ENCODE peak calls at places on chromosomes 7 and 10, in six cellular contexts. V, S, F, Q, O and N are unnamed samples.

GRCh38 chr7:41994746-41995110 is 242.3 kb downstream of the GLI3 start:
- DNase-seq in V (peak; percentile 34), O (no peak), Q (no peak), F (no peak), S (no peak), N (no peak)

GRCh38 chr10:3025300-3025699 is 42.0 kb upstream of the PFKP start:
- DNase-seq in S (no peak), O (no peak), V (no peak), F (no peak), Q (no peak), N (no peak)

GRCh38 chr7:101901661-101902491 is 84.5 kb downstream of the CUX1 start:
- DNase-seq in S (no peak), O (no peak), Q (no peak), F (no peak), V (no peak), N (no peak)

GRCh38 chr10:77220150-77220549 is 417.5 kb downstream of the KCNMA1 start:
- DNase-seq in Q (no peak), S (no peak), O (no peak), V (no peak), F (no peak), N (peak; percentile 28)

GRCh38 chr7:42981595-42981994 is 49.4 kb downstream of the MRPL32 start:
- DNase-seq in F (no peak), V (no peak), Q (no peak), O (no peak), S (no peak), N (peak; percentile 20)

GRCh38 chr7:47322731-47323130 is 259.2 kb downstream of the TNS3 start:
- DNase-seq in Q (peak; percentile 25), V (no peak), O (peak; percentile 64), S (no peak), F (no peak), N (no peak)

GRCh38 chr10:112650588-112651030 is 203.6 kb downstream of the VTI1A start:
- DNase-seq in S (no peak), O (no peak), Q (no peak), F (peak; percentile 43), V (peak; percentile 16), N (peak; percentile 34)

GRCh38 chr10:86770412-86770960 is 14.1 kb downstream of the BMPR1A start:
- DNase-seq in O (no peak), F (no peak), Q (no peak), V (no peak), S (no peak), N (peak; percentile 12)

GRCh38 chr10:96675846-96676245 is 44.5 kb downstream of the PIK3AP1 start:
- DNase-seq in V (no peak), Q (no peak), O (no peak), F (no peak), S (no peak), N (no peak)

GRCh38 chr10:62541811-62542210 is 167.6 kb downstream of the ZNF365 start:
- DNase-seq in O (no peak), V (no peak), S (no peak), Q (no peak), F (no peak), N (no peak)

GRCh38 chr7:117085769-117086463 is 132.6 kb downstream of the ST7 start:
- DNase-seq in O (no peak), Q (no peak), V (peak; percentile 20), S (no peak), F (peak; percentile 52), N (peak; percentile 63)

GRCh38 chr10:132626761-132627735 is 89.5 kb downstream of the INPP5A start:
- DNase-seq in O (peak; percentile 76), V (no peak), F (no peak), S (no peak), Q (no peak), N (no peak)

GRCh38 chr7:12508554-12508953 is 62.0 kb upstream of the SCIN start:
- DNase-seq in F (no peak), O (no peak), S (no peak), Q (no peak), V (no peak), N (no peak)

GRCh38 chr10:108039821-108040584 is 875.5 kb upstream of the SORCS1 start:
- DNase-seq in F (peak; percentile 42), O (no peak), Q (no peak), S (no peak), V (no peak), N (no peak)

GRCh38 chr7:113232885-113233284 is 114.5 kb upstream of the SMIM30 start:
- DNase-seq in V (no peak), O (no peak), F (no peak), S (no peak), Q (no peak), N (no peak)

GRCh38 chr10:19651549-19651948 is 164.7 kb upstream of the PLXDC2 start:
- DNase-seq in F (peak; percentile 81), S (no peak), Q (no peak), O (no peak), V (peak; percentile 78), N (peak; percentile 95)

GRCh38 chr7:150996289-150997074 is 5.7 kb downstream of the NOS3 start:
- DNase-seq in S (no peak), F (no peak), Q (no peak), V (no peak), O (no peak), N (no peak)

GRCh38 chr7:29865526-29865925 is 59.2 kb downstream of the WIPF3 start:
- DNase-seq in F (peak; percentile 42), V (peak; percentile 71), Q (no peak), O (no peak), S (no peak), N (peak; percentile 73)

GRCh38 chr10:34854147-34854601 is 39.1 kb upstream of the PARD3 start:
- DNase-seq in O (no peak), S (no peak), F (peak; percentile 44), V (peak; percentile 45), Q (no peak), N (peak; percentile 86)

DNA sequence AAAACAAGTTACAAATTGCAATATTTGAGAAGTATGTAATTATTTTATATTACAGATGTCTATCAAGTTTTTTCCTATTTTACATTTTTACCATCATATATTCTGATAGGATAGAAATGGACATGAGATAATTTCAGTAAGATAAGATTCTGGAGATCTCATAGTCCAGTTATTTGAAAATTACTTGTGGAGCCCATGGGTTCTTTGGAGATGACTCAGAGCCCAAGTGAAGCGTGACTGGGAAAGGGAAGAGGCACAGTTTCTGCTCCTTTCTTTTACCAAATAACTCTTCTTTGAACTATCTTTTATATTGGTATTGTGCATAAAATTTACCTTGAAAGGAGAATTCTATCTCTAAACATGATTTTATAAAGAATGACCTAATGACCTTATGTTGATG is 2.4 kb downstream of the CD36 start:
- DNase-seq in F (peak; percentile 44), S (no peak), O (no peak), Q (no peak), V (peak; percentile 69), N (peak; percentile 79)
- H3K4me3 ChIP-seq in F (no peak overlapping the region), S (no peak overlapping the region), O (no peak overlapping the region), Q (no peak overlapping the region), V (no peak overlapping the region), N (no peak overlapping the region)

GRCh38 chr10:101710064-101710695 is 15.2 kb upstream of the FBXW4 start:
- DNase-seq in Q (no peak), V (no peak), O (no peak), F (no peak), S (no peak), N (peak; percentile 44)
- H3K4me3 ChIP-seq in Q (no peak overlapping the region), V (no peak overlapping the region), O (no peak overlapping the region), F (no peak overlapping the region), S (no peak overlapping the region), N (no peak overlapping the region)

GRCh38 chr7:74203956-74204615 is 5.7 kb upstream of the LAT2 start:
- DNase-seq in Q (no peak), S (no peak), F (no peak), O (no peak), V (no peak), N (no peak)

GRCh38 chr7:74207586-74207985 is 2.2 kb upstream of the LAT2 start:
- DNase-seq in F (no peak), V (no peak), Q (no peak), O (peak; percentile 59), S (no peak), N (no peak)

GRCh38 chr7:74203157-74203556 is 6.6 kb upstream of the LAT2 start:
- DNase-seq in Q (peak; percentile 65), S (no peak), F (peak; percentile 41), V (peak; percentile 51), O (peak; percentile 40), N (peak; percentile 63)

GRCh38 chr7:74206589-74207120 is 3.2 kb upstream of the LAT2 start:
- DNase-seq in V (peak; percentile 60), S (no peak), F (peak; percentile 52), Q (peak; percentile 84), O (peak; percentile 97), N (peak; percentile 75)
- H3K4me3 ChIP-seq in V (no peak overlapping the region), S (peak overlapping the region; percentile 44), F (no peak overlapping the region), Q (peak overlapping the region; percentile 7), O (no peak overlapping the region), N (peak overlapping the region; percentile 28)

GRCh38 chr10:128186959-128187787 is 61.0 kb upstream of the MKI67 start:
- DNase-seq in S (no peak), Q (peak; percentile 43), O (no peak), V (no peak), F (no peak), N (no peak)
- H3K4me3 ChIP-seq in S (no peak overlapping the region), Q (peak overlapping the region; percentile 48), O (no peak overlapping the region), V (no peak overlapping the region), F (no peak overlapping the region), N (no peak overlapping the region)